ENCODE peak calls at places on chromosomes 6 and 20, in five cellular contexts. Q, O, G, A and P are unnamed samples.
A peak's percentile ranks its signal among the peaks of the same experiment; 100 is the strongest.

GRCh38 chr6:47209632-47210031 is 100.1 kb downstream of the TNFRSF21 start:
- DNase-seq in O (no peak), Q (no peak), G (no peak), A (no peak), P (no peak)

GRCh38 chr6:79946242-79946641 is 1.1 kb downstream of the ELOVL4 start:
- DNase-seq in O (no peak), A (peak; percentile 37), Q (no peak), G (no peak), P (no peak)

GRCh38 chr20:59697082-59697481 is 92.7 kb downstream of the PHACTR3 start:
- DNase-seq in G (no peak), Q (no peak), O (no peak), A (no peak), P (no peak)

GRCh38 chr6:132060591-132060990 is 109.4 kb upstream of the CCN2 start:
- DNase-seq in A (no peak), O (no peak), G (no peak), Q (no peak), P (no peak)

GRCh38 chr6:144690659-144691058 is 405.5 kb downstream of the UTRN start:
- DNase-seq in G (no peak), A (no peak), O (no peak), Q (no peak), P (no peak)

GRCh38 chr6:44918893-44919292 is 409.2 kb upstream of the RUNX2 start:
- DNase-seq in G (no peak), Q (no peak), A (no peak), O (no peak), P (no peak)

GRCh38 chr6:28225056-28225834 is at the start of gene ZSCAN9:
- DNase-seq in O (peak; percentile 94), Q (peak; percentile 76), G (peak; percentile 78), A (peak; percentile 81), P (no peak)

GRCh38 chr6:87702589-87702945 is 534 bp upstream of the AKIRIN2 start:
- DNase-seq in Q (no peak), A (no peak), O (no peak), G (no peak), P (no peak)

GRCh38 chr6:107491791-107492674 is 2.1 kb downstream of the SOBP start:
- DNase-seq in O (peak; percentile 65), A (no peak), G (no peak), Q (no peak), P (no peak)

GRCh38 chr6:36443951-36444428 is 1.2 kb downstream of the KCTD20 start:
- DNase-seq in Q (no peak), G (no peak), A (no peak), O (no peak), P (no peak)

GRCh38 chr20:18072532-18072931 is 14.8 kb upstream of the OVOL2 start:
- DNase-seq in Q (no peak), A (no peak), O (no peak), G (no peak), P (no peak)
- TF ChIP-seq CTCF in Q (no peak), A (no peak), O (no peak), G (no peak), P (no peak)

GRCh38 chr6:160532315-160532714 is 131.8 kb downstream of the LPA start:
- DNase-seq in Q (no peak), G (no peak), A (no peak), O (no peak), P (no peak)

GRCh38 chr6:160535270-160535669 is 128.8 kb downstream of the LPA start:
- DNase-seq in A (no peak), G (no peak), O (no peak), Q (no peak), P (no peak)

GRCh38 chr6:160534050-160534696 is 129.9 kb downstream of the LPA start:
- DNase-seq in A (peak; percentile 80), Q (peak; percentile 68), O (peak; percentile 78), G (peak; percentile 40), P (peak; percentile 19)
- TF ChIP-seq CTCF in A (peak; percentile 89), Q (peak; percentile 98), O (peak; percentile 86), G (peak; percentile 86), P (peak; percentile 86)

GRCh38 chr6:129500958-129501381 is 209.0 kb downstream of the ARHGAP18 start:
- DNase-seq in A (no peak), Q (no peak), O (no peak), G (no peak), P (no peak)
- TF ChIP-seq CTCF in A (peak; percentile 27), Q (peak; percentile 40), O (peak; percentile 7), G (no peak), P (peak; percentile 40)

GRCh38 chr6:15947923-15948322 is 181.0 kb upstream of the MYLIP start:
- DNase-seq in O (no peak), G (no peak), Q (no peak), A (no peak), P (no peak)
- TF ChIP-seq CTCF in O (no peak), G (no peak), Q (no peak), A (no peak), P (no peak)

GRCh38 chr6:154284313-154284853 is 72.2 kb downstream of the IPCEF1 start:
- DNase-seq in A (no peak), Q (no peak), O (no peak), G (no peak), P (no peak)
- TF ChIP-seq CTCF in A (no peak), Q (no peak), O (no peak), G (no peak), P (no peak)

GRCh38 chr6:90483116-90483839 is 103.6 kb downstream of the MAP3K7 start:
- DNase-seq in G (no peak), O (no peak), Q (no peak), A (no peak), P (no peak)

GRCh38 chr6:90477366-90477765 is 109.5 kb downstream of the MAP3K7 start:
- DNase-seq in Q (no peak), G (no peak), A (no peak), O (peak; percentile 60), P (no peak)

GRCh38 chr6:90478789-90479602 is 107.9 kb downstream of the MAP3K7 start:
- DNase-seq in O (peak; percentile 96), Q (peak; percentile 77), A (peak; percentile 81), G (peak; percentile 91), P (no peak)

GRCh38 chr6:90478278-90478677 is 108.6 kb downstream of the MAP3K7 start:
- DNase-seq in A (no peak), Q (no peak), O (no peak), G (no peak), P (no peak)

GRCh38 chr6:90479603-90479926 is 107.3 kb downstream of the MAP3K7 start:
- DNase-seq in G (no peak), O (no peak), A (no peak), Q (no peak), P (no peak)
- TF ChIP-seq CTCF in G (no peak), O (no peak), A (peak; percentile 4), Q (no peak), P (no peak)

GRCh38 chr20:40442181-40442963 is 246.7 kb downstream of the MAFB start:
- DNase-seq in Q (no peak), G (no peak), O (no peak), A (no peak), P (no peak)
- TF ChIP-seq CTCF in Q (peak; percentile 50), G (no peak), O (no peak), A (peak; percentile 32), P (no peak)

DNA sequence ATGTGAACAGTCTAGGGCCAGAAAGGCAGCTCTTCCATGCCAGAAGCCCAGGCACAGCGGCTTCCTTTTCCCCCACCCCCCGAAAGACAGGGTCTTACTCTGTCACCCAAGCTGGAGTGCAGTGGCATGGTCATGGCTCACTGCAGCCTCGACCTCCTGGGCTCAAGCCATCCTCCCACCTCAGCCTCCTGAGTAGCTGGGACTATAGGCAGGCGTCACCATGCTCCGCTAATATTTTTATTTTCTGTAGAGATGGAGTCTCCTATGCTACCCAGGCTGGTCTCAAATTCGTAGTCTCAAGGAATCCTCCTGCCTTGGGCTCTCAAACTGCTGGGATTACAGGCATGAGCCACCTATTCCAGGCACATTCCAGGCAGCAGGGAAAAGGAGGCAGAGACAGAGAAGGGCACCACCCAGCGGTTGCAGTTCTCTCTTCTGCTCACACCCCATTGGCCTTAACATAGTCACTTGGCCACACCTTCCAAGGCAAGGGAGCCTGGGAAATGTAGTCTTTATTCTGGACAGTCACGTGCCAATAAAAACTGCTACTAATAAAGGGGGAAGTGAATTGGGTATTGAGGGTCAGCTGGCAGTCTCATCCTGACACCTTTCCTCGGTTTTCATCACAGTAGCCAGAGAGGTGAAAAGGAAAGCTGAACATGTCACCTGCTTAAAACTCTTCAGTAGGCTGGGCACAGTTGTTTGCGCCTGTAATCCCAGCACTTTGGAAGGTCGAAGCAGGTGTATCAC is 205.9 kb downstream of the ZMYND8 start:
- DNase-seq in A (peak; percentile 73), Q (peak; percentile 37), G (peak; percentile 46), O (peak; percentile 81), P (peak; percentile 31)
- TF ChIP-seq CTCF in A (peak; percentile 57), Q (peak; percentile 70), G (peak; percentile 70), O (peak; percentile 38), P (peak; percentile 89)

DNA sequence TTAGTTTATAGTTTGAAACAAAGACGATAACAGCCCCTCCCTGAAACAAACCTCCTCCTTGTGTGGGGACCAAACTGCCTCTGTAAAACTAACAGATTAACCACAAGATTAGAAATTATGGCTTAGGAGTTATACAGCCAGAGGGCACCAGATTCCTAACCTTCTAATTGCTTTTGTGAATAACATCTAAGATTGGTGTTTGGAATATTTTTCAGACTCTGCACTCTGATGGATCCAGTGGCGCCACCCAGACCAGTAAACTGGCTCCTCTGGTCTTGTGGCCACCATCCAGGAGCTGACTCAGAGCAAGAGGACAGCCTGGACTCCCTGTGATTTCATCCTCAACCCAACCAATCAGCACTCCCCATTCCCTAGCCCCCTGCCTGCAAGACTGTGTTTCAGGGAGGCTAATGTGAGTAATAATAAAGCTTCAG is 58.3 kb upstream of the SLC22A16 start:
- DNase-seq in O (no peak), Q (no peak), G (peak; percentile 65), A (no peak), P (no peak)
- TF ChIP-seq CTCF in O (no peak), Q (no peak), G (peak; percentile 32), A (no peak), P (no peak)